ENCODE peak calls at places on chromosome 18, in four cellular contexts. One of them, this sample, is unnamed.

GRCh38 chr18:32086866-32087265 is 4.8 kb upstream of the RNF138 start:
- DNase-seq in HFF-Myc: no peak
- DNase-seq in memory B cell: no peak
- DNase-seq in AG08396: no peak
- DNase-seq in this sample: no peak

GRCh38 chr18:8841781-8842485 is 136.6 kb downstream of the MTCL1 start:
- DNase-seq in HFF-Myc: no peak
- DNase-seq in memory B cell: no peak
- DNase-seq in AG08396: no peak
- DNase-seq in this sample: no peak

GRCh38 chr18:62584241-62585120 is 61.7 kb downstream of the ZCCHC2 start:
- DNase-seq in HFF-Myc: peak; percentile 74
- DNase-seq in memory B cell: peak; percentile 83
- DNase-seq in AG08396: peak; percentile 88
- DNase-seq in this sample: peak; percentile 25

GRCh38 chr18:58314284-58314683 is 270.3 kb downstream of the NEDD4L start:
- DNase-seq in HFF-Myc: peak; percentile 43
- DNase-seq in memory B cell: no peak
- DNase-seq in AG08396: peak; percentile 83
- DNase-seq in this sample: peak; percentile 95

GRCh38 chr18:35939166-35939565 is 33.3 kb upstream of the RMP24 start:
- DNase-seq in HFF-Myc: no peak
- DNase-seq in memory B cell: no peak
- DNase-seq in AG08396: no peak
- DNase-seq in this sample: no peak

GRCh38 chr18:10518595-10519273 is 7.1 kb upstream of the NAPG start:
- DNase-seq in HFF-Myc: no peak
- DNase-seq in memory B cell: no peak
- DNase-seq in AG08396: peak; percentile 65
- DNase-seq in this sample: no peak

GRCh38 chr18:63207825-63208224 is 111.7 kb downstream of the BCL2 start:
- DNase-seq in HFF-Myc: no peak
- DNase-seq in memory B cell: no peak
- DNase-seq in AG08396: no peak
- DNase-seq in this sample: no peak

GRCh38 chr18:78406743-78407455 is 572.7 kb upstream of the SALL3 start:
- DNase-seq in HFF-Myc: no peak
- DNase-seq in memory B cell: no peak
- DNase-seq in AG08396: no peak
- DNase-seq in this sample: no peak

GRCh38 chr18:48543228-48543627 is 4.4 kb downstream of the CTIF start:
- DNase-seq in HFF-Myc: no peak
- DNase-seq in memory B cell: no peak
- DNase-seq in AG08396: no peak
- DNase-seq in this sample: no peak

GRCh38 chr18:75638597-75639467 is 211.3 kb upstream of the SMIM21 start:
- DNase-seq in HFF-Myc: peak; percentile 22
- DNase-seq in memory B cell: no peak
- DNase-seq in AG08396: peak; percentile 32
- DNase-seq in this sample: peak; percentile 73

This sample was measured in GM04503.